ENCODE peak calls at places on chromosomes 11 and 22, in six cellular contexts. M is neural progenitor cell, L is cardiac fibroblast, C is prostate gland, E is uterus, H is coronary artery. Y is an unnamed sample.

GRCh38 chr11:3735827-3736226 is 61.5 kb downstream of the NUP98 start:
- DNase-seq in M (no peak), L (peak), C (no peak), E (no peak), H (no peak), Y (no peak)

GRCh38 chr22:34588893-34589545 is 476.9 kb upstream of the ISX start:
- DNase-seq in M (no peak), L (no peak), C (no peak), E (no peak), H (no peak), Y (no peak)

GRCh38 chr11:74696932-74697687 is 34.1 kb downstream of the CHRDL2 start:
- DNase-seq in M (peak), L (peak), C (peak), E (peak), H (peak), Y (peak)

GRCh38 chr22:35777335-35777975 is 59.8 kb downstream of the APOL5 start:
- DNase-seq in M (no peak), L (peak), C (no peak), E (no peak), H (no peak), Y (peak)

GRCh38 chr11:13384837-13385417 is 78.1 kb downstream of the BTBD10 start:
- DNase-seq in M (peak), L (peak), C (no peak), E (no peak), H (no peak), Y (peak)

GRCh38 chr11:2788751-2789140 is 89.0 kb upstream of the KCNQ1OT1 start:
- DNase-seq in M (no peak), L (no peak), C (peak), E (no peak), H (peak), Y (no peak)

GRCh38 chr22:46588279-46589140 is 31.7 kb upstream of the GRAMD4 start:
- DNase-seq in M (peak), L (no peak), C (no peak), E (no peak), H (no peak), Y (no peak)

GRCh38 chr22:31561238-31561887 is 65.0 kb downstream of the SFI1 start:
- DNase-seq in M (peak), L (peak), C (peak), E (peak), H (peak), Y (no peak)

GRCh38 chr22:39068033-39068785 is 8.9 kb upstream of the APOBEC3G start:
- DNase-seq in M (no peak), L (no peak), C (no peak), E (no peak), H (no peak), Y (no peak)

GRCh38 chr11:101327908-101328307 is 198.3 kb upstream of the PGR start:
- DNase-seq in M (no peak), L (peak), C (no peak), E (no peak), H (no peak), Y (no peak)

GRCh38 chr11:72578991-72579815 is 95.0 kb downstream of the PDE2A start:
- DNase-seq in M (no peak), L (no peak), C (no peak), E (peak), H (no peak), Y (no peak)

GRCh38 chr22:22085702-22086500 is 103.3 kb upstream of the TOP3B start:
- DNase-seq in M (no peak), L (peak), C (no peak), E (no peak), H (no peak), Y (no peak)

GRCh38 chr11:44248109-44248508 is 61.8 kb downstream of the ALX4 start:
- DNase-seq in M (no peak), L (no peak), C (no peak), E (no peak), H (no peak), Y (no peak)

GRCh38 chr22:24683671-24684070 is 80.7 kb downstream of the GGT1 start:
- DNase-seq in M (no peak), L (peak), C (no peak), E (no peak), H (no peak), Y (peak)

GRCh38 chr22:37492428-37493344 is 6.5 kb upstream of the MFNG start:
- DNase-seq in M (peak), L (peak), C (no peak), E (no peak), H (no peak), Y (no peak)

GRCh38 chr11:43508511-43508918 is 149.8 kb downstream of the TTC17 start:
- DNase-seq in M (no peak), L (peak), C (no peak), E (no peak), H (no peak), Y (peak)

GRCh38 chr11:33654594-33654993 is 46.0 kb downstream of the C11orf91 start:
- DNase-seq in M (no peak), L (no peak), C (no peak), E (no peak), H (no peak), Y (no peak)

GRCh38 chr22:23289851-23290724 is 109.8 kb downstream of the BCR start:
- DNase-seq in M (peak), L (peak), C (no peak), E (no peak), H (no peak), Y (no peak)

GRCh38 chr11:61273151-61274078 is 21.7 kb downstream of the VWCE start:
- DNase-seq in M (no peak), L (no peak), C (no peak), E (no peak), H (no peak), Y (no peak)

GRCh38 chr11:70020336-70021214 is 57.5 kb upstream of the ANO1 start:
- DNase-seq in M (no peak), L (peak), C (no peak), E (no peak), H (no peak), Y (no peak)

GRCh38 chr11:119891392-119891791 is 162.4 kb upstream of the NECTIN1 start:
- DNase-seq in M (no peak), L (no peak), C (no peak), E (no peak), H (no peak), Y (no peak)

GRCh38 chr11:31687256-31687655 is 123.9 kb downstream of the PAX6 start:
- DNase-seq in M (no peak), L (peak), C (no peak), E (no peak), H (no peak), Y (no peak)

GRCh38 chr11:44559207-44559943 is 6.1 kb upstream of the CD82 start:
- DNase-seq in M (peak), L (no peak), C (no peak), E (no peak), H (no peak), Y (no peak)

GRCh38 chr11:94926698-94927237 is 46.6 kb downstream of the CWC15 start:
- DNase-seq in M (no peak), L (peak), C (peak), E (peak), H (peak), Y (peak)

GRCh38 chr11:32792948-32793475 is 1.4 kb downstream of the CCDC73 start:
- DNase-seq in M (peak), L (peak), C (peak), E (peak), H (no peak), Y (no peak)

GRCh38 chr11:1650034-1650917 is 20.7 kb downstream of the KRTAP5-5 start:
- DNase-seq in M (no peak), L (no peak), C (peak), E (no peak), H (no peak), Y (no peak)

GRCh38 chr11:38089728-38090127 is 1491.7 kb upstream of the RAG2 start:
- DNase-seq in M (peak), L (peak), C (no peak), E (no peak), H (no peak), Y (no peak)

GRCh38 chr22:26597026-26597425 is 7.1 kb upstream of the TPST2 start:
- DNase-seq in M (no peak), L (no peak), C (no peak), E (no peak), H (no peak), Y (no peak)

GRCh38 chr11:109320595-109320994 is 101.4 kb upstream of the C11orf87 start:
- DNase-seq in M (no peak), L (peak), C (no peak), E (no peak), H (no peak), Y (no peak)

GRCh38 chr11:87252869-87253268 is 215.1 kb downstream of the TMEM135 start:
- DNase-seq in M (no peak), L (peak), C (no peak), E (no peak), H (no peak), Y (no peak)

GRCh38 chr11:62018978-62019664 is 51.7 kb upstream of the FTH1 start:
- DNase-seq in M (no peak), L (no peak), C (no peak), E (no peak), H (no peak), Y (no peak)

GRCh38 chr11:124761301-124762021 is 629 bp downstream of the ESAM start:
- DNase-seq in M (peak), L (no peak), C (no peak), E (no peak), H (no peak), Y (no peak)
- H3K4me3 ChIP-seq in M (peak), L (peak), C (peak), E (peak), H (peak), Y (no peak)

DNA sequence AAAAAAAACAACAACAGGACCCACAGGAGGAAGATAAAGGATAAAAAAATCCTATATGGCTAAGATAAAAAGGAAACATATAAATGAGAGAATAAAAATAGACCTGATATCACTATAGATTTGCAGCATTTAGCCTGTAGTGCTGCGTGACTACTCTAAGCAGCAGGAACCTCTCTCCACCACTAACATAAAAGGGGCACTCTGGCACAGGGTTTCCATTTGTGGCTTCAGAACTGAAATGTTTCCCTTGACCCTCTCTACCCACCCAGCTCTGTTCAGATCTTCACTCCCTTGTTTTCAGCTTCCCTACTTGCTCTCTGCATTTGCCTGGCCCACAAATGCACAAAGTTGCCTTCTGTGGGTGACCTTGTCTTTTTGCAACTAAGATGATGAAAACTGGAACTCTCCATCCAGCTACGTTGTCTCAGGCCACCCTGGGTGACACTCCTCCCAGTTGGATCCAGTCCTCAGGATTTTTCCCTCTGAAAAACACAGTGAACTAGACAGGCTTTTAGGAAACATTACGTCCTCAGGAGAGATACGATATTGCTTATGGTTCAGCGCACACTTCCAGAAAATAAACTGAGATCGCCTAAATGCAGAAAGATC is 19.8 kb upstream of the PSMA1 start:
- DNase-seq in M (no peak), L (no peak), C (no peak), E (no peak), H (no peak), Y (no peak)
- TF ChIP-seq CTCF in M (no peak), L (no peak), C (no peak), E (no peak), H (no peak), Y (no peak)

GRCh38 chr11:102491969-102492368 is 38.6 kb downstream of the MMP7 start:
- DNase-seq in M (no peak), L (no peak), C (no peak), E (no peak), H (no peak), Y (no peak)

GRCh38 chr11:102497061-102497460 is 33.5 kb downstream of the MMP7 start:
- DNase-seq in M (no peak), L (peak), C (no peak), E (no peak), H (no peak), Y (no peak)

GRCh38 chr11:102494216-102494615 is 36.3 kb downstream of the MMP7 start:
- DNase-seq in M (no peak), L (peak), C (peak), E (no peak), H (no peak), Y (no peak)

GRCh38 chr11:102495161-102496042 is 35.1 kb downstream of the MMP7 start:
- DNase-seq in M (peak), L (peak), C (peak), E (peak), H (no peak), Y (peak)

DNA sequence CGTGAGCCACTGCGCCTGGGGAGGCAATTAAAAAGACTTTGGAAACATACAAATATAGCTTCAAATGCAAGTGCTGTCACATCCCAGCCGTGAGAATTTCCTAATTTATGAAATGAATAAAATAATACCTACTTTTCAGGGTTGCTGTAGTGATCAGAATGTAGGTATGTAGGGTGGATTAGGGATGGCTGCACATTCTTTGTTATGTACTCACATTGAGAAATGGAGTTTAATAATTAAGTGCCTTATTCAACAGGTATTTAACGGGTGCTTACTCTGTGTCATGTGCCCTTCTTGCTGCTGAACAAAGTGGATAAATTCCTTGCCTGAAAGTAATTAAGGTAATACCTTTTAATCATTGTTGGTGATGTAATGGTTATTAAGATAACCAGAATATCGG is 37.0 kb downstream of the MMP7 start:
- DNase-seq in M (no peak), L (no peak), C (no peak), E (no peak), H (no peak), Y (no peak)
- H3K4me3 ChIP-seq in M (no peak), L (no peak), C (no peak), E (no peak), H (no peak), Y (no peak)

GRCh38 chr11:116215471-116216113 is 557.2 kb downstream of the BUD13 start:
- DNase-seq in M (peak), L (no peak), C (no peak), E (no peak), H (no peak), Y (no peak)

GRCh38 chr11:116219171-116219635 is 553.6 kb downstream of the BUD13 start:
- DNase-seq in M (no peak), L (no peak), C (no peak), E (no peak), H (no peak), Y (no peak)

GRCh38 chr11:116217006-116217405 is 555.8 kb downstream of the BUD13 start:
- DNase-seq in M (no peak), L (peak), C (peak), E (no peak), H (no peak), Y (no peak)

GRCh38 chr11:116221351-116221750 is 551.4 kb downstream of the BUD13 start:
- DNase-seq in M (no peak), L (no peak), C (no peak), E (no peak), H (no peak), Y (no peak)

DNA sequence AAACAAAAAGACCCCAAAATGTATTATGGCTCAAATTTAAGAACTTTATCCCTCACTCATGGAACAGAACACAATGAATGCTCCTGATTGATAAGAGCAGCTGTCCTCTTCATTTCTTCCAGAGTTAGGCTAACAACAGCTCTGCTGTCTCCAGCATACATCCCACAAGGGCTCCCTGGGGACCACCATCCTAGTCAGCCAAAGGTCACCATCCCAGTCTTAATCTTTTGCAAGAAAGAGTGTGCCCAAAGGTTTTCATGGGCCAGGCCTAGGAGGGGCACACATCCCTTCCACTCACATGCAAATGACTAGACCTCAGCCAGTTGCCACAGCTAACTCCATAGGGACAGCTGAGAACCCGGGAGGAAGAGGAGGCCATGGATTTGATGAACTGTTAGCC is 555.3 kb downstream of the BUD13 start:
- DNase-seq in M (no peak), L (no peak), C (no peak), E (no peak), H (no peak), Y (no peak)
- TF ChIP-seq CTCF in M (no peak), L (no peak), C (no peak), E (no peak), H (no peak), Y (no peak)

GRCh38 chr11:59756845-59757244 is 1.7 kb downstream of the STX3 start:
- DNase-seq in M (no peak), L (peak), C (peak), E (peak), H (no peak), Y (no peak)
- H3K4me3 ChIP-seq in M (peak), L (peak), C (no peak), E (no peak), H (peak), Y (no peak)